ENCODE peak calls at places on chromosome 20, in eight cellular contexts. One of them, this sample, is unnamed.

GRCh38 chr20:13058666-13059389 is 50.1 kb downstream of the SPTLC3 start:
- DNase-seq in colonic mucosa: no peak
- DNase-seq in AG04450: no peak
- DNase-seq in HFFc6: no peak
- DNase-seq in lower leg skin: no peak
- DNase-seq in upper lobe of right lung: no peak
- DNase-seq in activated B cell treated with CpG ODN at 0.5 μM for 24 hours: no peak
- DNase-seq in lung: no peak
- DNase-seq in this sample: no peak

GRCh38 chr20:20353574-20353973 is 14.3 kb upstream of the INSM1 start:
- DNase-seq in upper lobe of right lung: no peak
- DNase-seq in lung: no peak
- DNase-seq in activated B cell treated with CpG ODN at 0.5 μM for 24 hours: no peak
- DNase-seq in lower leg skin: no peak
- DNase-seq in AG04450: no peak
- DNase-seq in HFFc6: no peak
- DNase-seq in colonic mucosa: no peak
- DNase-seq in this sample: no peak

GRCh38 chr20:46752639-46753235 is 43.3 kb downstream of the SLC2A10 start:
- DNase-seq in colonic mucosa: peak; percentile 58
- DNase-seq in lung: peak; percentile 52
- DNase-seq in upper lobe of right lung: peak; percentile 77
- DNase-seq in activated B cell treated with CpG ODN at 0.5 μM for 24 hours: no peak
- DNase-seq in lower leg skin: no peak
- DNase-seq in AG04450: no peak
- DNase-seq in HFFc6: peak; percentile 47
- DNase-seq in this sample: peak; percentile 17

GRCh38 chr20:36654506-36654905 is 8.5 kb upstream of the SLA2 start:
- DNase-seq in lower leg skin: peak; percentile 75
- DNase-seq in activated B cell treated with CpG ODN at 0.5 μM for 24 hours: no peak
- DNase-seq in lung: no peak
- DNase-seq in colonic mucosa: no peak
- DNase-seq in upper lobe of right lung: no peak
- DNase-seq in AG04450: no peak
- DNase-seq in HFFc6: no peak
- DNase-seq in this sample: no peak

GRCh38 chr20:44068780-44069191 is 118.2 kb downstream of the JPH2 start:
- DNase-seq in colonic mucosa: no peak
- DNase-seq in HFFc6: no peak
- DNase-seq in AG04450: no peak
- DNase-seq in lower leg skin: peak; percentile 58
- DNase-seq in upper lobe of right lung: peak; percentile 65
- DNase-seq in lung: no peak
- DNase-seq in activated B cell treated with CpG ODN at 0.5 μM for 24 hours: peak; percentile 17
- DNase-seq in this sample: no peak

GRCh38 chr20:37081717-37082289 is 14.0 kb downstream of the RBL1 start:
- DNase-seq in upper lobe of right lung: no peak
- DNase-seq in AG04450: no peak
- DNase-seq in lower leg skin: peak; percentile 53
- DNase-seq in HFFc6: no peak
- DNase-seq in lung: no peak
- DNase-seq in activated B cell treated with CpG ODN at 0.5 μM for 24 hours: no peak
- DNase-seq in colonic mucosa: no peak
- DNase-seq in this sample: no peak

GRCh38 chr20:53580376-53581111 is 13.1 kb downstream of the ZNF217 start:
- DNase-seq in HFFc6: no peak
- DNase-seq in lower leg skin: peak; percentile 62
- DNase-seq in activated B cell treated with CpG ODN at 0.5 μM for 24 hours: no peak
- DNase-seq in colonic mucosa: no peak
- DNase-seq in AG04450: no peak
- DNase-seq in upper lobe of right lung: no peak
- DNase-seq in lung: peak; percentile 27
- DNase-seq in this sample: no peak

GRCh38 chr20:48164566-48165400 is 379.5 kb upstream of the SULF2 start:
- DNase-seq in AG04450: no peak
- DNase-seq in lower leg skin: no peak
- DNase-seq in activated B cell treated with CpG ODN at 0.5 μM for 24 hours: no peak
- DNase-seq in HFFc6: no peak
- DNase-seq in colonic mucosa: no peak
- DNase-seq in upper lobe of right lung: no peak
- DNase-seq in lung: no peak
- DNase-seq in this sample: no peak

GRCh38 chr20:31836853-31837608 is 8.4 kb downstream of the FOXS1 start:
- DNase-seq in upper lobe of right lung: no peak
- DNase-seq in activated B cell treated with CpG ODN at 0.5 μM for 24 hours: no peak
- DNase-seq in lower leg skin: no peak
- DNase-seq in lung: no peak
- DNase-seq in colonic mucosa: no peak
- DNase-seq in AG04450: no peak
- DNase-seq in HFFc6: no peak
- DNase-seq in this sample: no peak

GRCh38 chr20:43987531-43987930 is 72.9 kb downstream of the TOX2 start:
- DNase-seq in activated B cell treated with CpG ODN at 0.5 μM for 24 hours: no peak
- DNase-seq in upper lobe of right lung: no peak
- DNase-seq in HFFc6: no peak
- DNase-seq in colonic mucosa: no peak
- DNase-seq in AG04450: no peak
- DNase-seq in lung: no peak
- DNase-seq in lower leg skin: peak; percentile 28
- DNase-seq in this sample: no peak

GRCh38 chr20:62088258-62089127 is 22.8 kb upstream of the TAF4 start:
- DNase-seq in upper lobe of right lung: no peak
- DNase-seq in colonic mucosa: no peak
- DNase-seq in lung: no peak
- DNase-seq in lower leg skin: no peak
- DNase-seq in activated B cell treated with CpG ODN at 0.5 μM for 24 hours: no peak
- DNase-seq in HFFc6: peak; percentile 92
- DNase-seq in AG04450: peak; percentile 84
- DNase-seq in this sample: peak; percentile 40

GRCh38 chr20:36275441-36276189 is 30.5 kb upstream of the DLGAP4 start:
- DNase-seq in activated B cell treated with CpG ODN at 0.5 μM for 24 hours: no peak
- DNase-seq in lower leg skin: peak; percentile 42
- DNase-seq in colonic mucosa: no peak
- DNase-seq in AG04450: no peak
- DNase-seq in lung: no peak
- DNase-seq in upper lobe of right lung: peak; percentile 40
- DNase-seq in HFFc6: no peak
- DNase-seq in this sample: no peak

GRCh38 chr20:63009988-63010769 is 3.4 kb upstream of the BHLHE23 start:
- DNase-seq in upper lobe of right lung: no peak
- DNase-seq in colonic mucosa: peak; percentile 23
- DNase-seq in lower leg skin: no peak
- DNase-seq in HFFc6: no peak
- DNase-seq in activated B cell treated with CpG ODN at 0.5 μM for 24 hours: no peak
- DNase-seq in lung: no peak
- DNase-seq in AG04450: no peak
- DNase-seq in this sample: no peak

GRCh38 chr20:11056414-11056813 is 382.6 kb upstream of the JAG1 start:
- DNase-seq in activated B cell treated with CpG ODN at 0.5 μM for 24 hours: no peak
- DNase-seq in HFFc6: no peak
- DNase-seq in colonic mucosa: no peak
- DNase-seq in lung: no peak
- DNase-seq in lower leg skin: no peak
- DNase-seq in AG04450: no peak
- DNase-seq in upper lobe of right lung: no peak
- DNase-seq in this sample: no peak

GRCh38 chr20:46221271-46221670 is 87.0 kb downstream of the CDH22 start:
- DNase-seq in lower leg skin: no peak
- DNase-seq in HFFc6: no peak
- DNase-seq in upper lobe of right lung: no peak
- DNase-seq in AG04450: no peak
- DNase-seq in colonic mucosa: no peak
- DNase-seq in activated B cell treated with CpG ODN at 0.5 μM for 24 hours: no peak
- DNase-seq in lung: no peak
- DNase-seq in this sample: peak; percentile 61

GRCh38 chr20:23636182-23636907 is 1.4 kb downstream of the CST3 start:
- DNase-seq in lung: no peak
- DNase-seq in AG04450: no peak
- DNase-seq in colonic mucosa: no peak
- DNase-seq in activated B cell treated with CpG ODN at 0.5 μM for 24 hours: no peak
- DNase-seq in upper lobe of right lung: no peak
- DNase-seq in lower leg skin: no peak
- DNase-seq in HFFc6: no peak
- DNase-seq in this sample: peak; percentile 82
- TF ChIP-seq CTCF in lung: no peak
- TF ChIP-seq CTCF in AG04450: no peak
- TF ChIP-seq CTCF in colonic mucosa: no peak
- TF ChIP-seq CTCF in activated B cell treated with CpG ODN at 0.5 μM for 24 hours: no peak
- TF ChIP-seq CTCF in upper lobe of right lung: no peak
- TF ChIP-seq CTCF in lower leg skin: no peak
- TF ChIP-seq CTCF in HFFc6: no peak
- TF ChIP-seq CTCF in this sample: no peak

GRCh38 chr20:1737134-1737533 is 79.6 kb upstream of the SIRPG start:
- DNase-seq in lower leg skin: no peak
- DNase-seq in colonic mucosa: no peak
- DNase-seq in HFFc6: no peak
- DNase-seq in activated B cell treated with CpG ODN at 0.5 μM for 24 hours: no peak
- DNase-seq in AG04450: no peak
- DNase-seq in upper lobe of right lung: no peak
- DNase-seq in lung: no peak
- DNase-seq in this sample: no peak

GRCh38 chr20:1735417-1736089 is 78.0 kb upstream of the SIRPG start:
- DNase-seq in colonic mucosa: no peak
- DNase-seq in upper lobe of right lung: no peak
- DNase-seq in HFFc6: no peak
- DNase-seq in lung: no peak
- DNase-seq in AG04450: no peak
- DNase-seq in activated B cell treated with CpG ODN at 0.5 μM for 24 hours: no peak
- DNase-seq in lower leg skin: no peak
- DNase-seq in this sample: no peak

DNA sequence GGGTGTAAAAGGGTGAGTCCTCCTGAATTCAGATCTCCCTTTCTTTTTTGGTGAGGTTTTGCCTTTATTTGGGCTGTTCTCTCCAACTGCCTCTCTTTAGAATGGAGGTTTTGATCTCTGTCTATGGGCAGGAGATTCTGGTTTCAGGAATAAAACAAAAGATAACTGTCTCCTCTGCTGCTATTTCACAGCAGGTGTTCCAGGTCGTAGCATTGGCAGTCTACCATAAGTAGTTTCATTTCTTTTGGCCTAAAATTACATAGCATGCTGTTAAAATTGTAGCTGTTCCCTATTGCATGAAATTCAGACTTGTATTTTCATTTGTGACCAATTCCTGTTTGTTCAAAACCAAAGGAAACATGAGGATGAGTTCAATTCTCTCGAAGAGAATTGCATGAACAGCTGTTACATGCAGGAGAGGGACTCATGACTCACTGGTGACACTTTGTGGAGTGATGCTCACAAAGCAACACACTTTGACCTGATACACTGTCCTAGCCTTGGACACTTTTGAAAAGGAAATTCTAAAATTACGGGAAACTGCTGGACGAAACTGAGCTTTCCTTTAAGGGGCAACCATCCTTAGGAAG is 76.8 kb upstream of the SIRPG start:
- DNase-seq in colonic mucosa: no peak
- DNase-seq in lung: no peak
- DNase-seq in upper lobe of right lung: no peak
- DNase-seq in lower leg skin: no peak
- DNase-seq in activated B cell treated with CpG ODN at 0.5 μM for 24 hours: no peak
- DNase-seq in AG04450: no peak
- DNase-seq in HFFc6: peak; percentile 34
- DNase-seq in this sample: no peak
- TF ChIP-seq CTCF in colonic mucosa: no peak
- TF ChIP-seq CTCF in lung: no peak
- TF ChIP-seq CTCF in upper lobe of right lung: peak; percentile 30
- TF ChIP-seq CTCF in lower leg skin: no peak
- TF ChIP-seq CTCF in activated B cell treated with CpG ODN at 0.5 μM for 24 hours: no peak
- TF ChIP-seq CTCF in AG04450: no peak
- TF ChIP-seq CTCF in HFFc6: peak; percentile 33
- TF ChIP-seq CTCF in this sample: no peak

GRCh38 chr20:34022154-34022842 is 28.6 kb downstream of the RALY start:
- DNase-seq in upper lobe of right lung: no peak
- DNase-seq in activated B cell treated with CpG ODN at 0.5 μM for 24 hours: no peak
- DNase-seq in AG04450: no peak
- DNase-seq in colonic mucosa: no peak
- DNase-seq in HFFc6: peak; percentile 23
- DNase-seq in lower leg skin: no peak
- DNase-seq in lung: no peak
- DNase-seq in this sample: no peak
- TF ChIP-seq CTCF in upper lobe of right lung: peak; percentile 15
- TF ChIP-seq CTCF in activated B cell treated with CpG ODN at 0.5 μM for 24 hours: no peak
- TF ChIP-seq CTCF in AG04450: peak; percentile 39
- TF ChIP-seq CTCF in colonic mucosa: no peak
- TF ChIP-seq CTCF in HFFc6: peak; percentile 70
- TF ChIP-seq CTCF in lower leg skin: no peak
- TF ChIP-seq CTCF in lung: no peak
- TF ChIP-seq CTCF in this sample: no peak

DNA sequence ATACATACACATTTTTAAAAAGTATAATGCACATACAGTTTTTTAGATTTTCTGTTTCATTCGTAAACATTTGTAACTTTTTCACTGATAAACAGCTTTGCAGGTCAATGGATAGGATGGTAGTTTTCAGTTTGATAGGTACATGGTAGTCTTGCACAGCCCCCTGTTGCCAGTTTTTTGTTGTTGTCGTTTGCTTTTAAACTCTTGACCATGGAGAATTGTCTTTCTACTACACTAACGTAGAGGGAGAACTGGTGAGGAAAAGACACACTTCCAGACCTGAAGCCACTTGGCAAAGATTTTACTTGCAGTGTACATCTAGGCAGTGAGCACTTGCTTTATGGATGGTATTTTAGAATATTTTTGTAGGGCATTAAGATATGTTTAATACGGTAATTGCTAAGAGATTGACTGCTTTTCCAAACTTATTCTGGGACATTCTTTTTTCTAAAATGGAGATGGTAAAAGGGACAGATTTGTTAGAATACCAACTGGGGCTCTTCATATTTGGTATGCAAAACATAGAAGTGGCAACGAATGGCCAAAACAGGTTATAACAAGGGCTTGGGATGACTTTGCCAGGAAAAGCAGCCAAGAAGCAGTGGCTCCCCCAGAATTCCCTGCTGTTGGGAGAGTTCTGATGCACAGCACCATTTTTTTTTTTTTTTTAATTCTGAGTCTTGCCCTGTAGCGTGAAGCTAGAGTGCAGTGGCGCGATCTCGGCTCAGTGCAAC is 1.5 kb downstream of the PYGB start:
- DNase-seq in colonic mucosa: peak; percentile 20
- DNase-seq in upper lobe of right lung: no peak
- DNase-seq in activated B cell treated with CpG ODN at 0.5 μM for 24 hours: no peak
- DNase-seq in lung: no peak
- DNase-seq in lower leg skin: peak; percentile 5
- DNase-seq in HFFc6: no peak
- DNase-seq in AG04450: no peak
- DNase-seq in this sample: no peak
- TF ChIP-seq CTCF in colonic mucosa: no peak
- TF ChIP-seq CTCF in upper lobe of right lung: no peak
- TF ChIP-seq CTCF in activated B cell treated with CpG ODN at 0.5 μM for 24 hours: no peak
- TF ChIP-seq CTCF in lung: no peak
- TF ChIP-seq CTCF in lower leg skin: no peak
- TF ChIP-seq CTCF in HFFc6: no peak
- TF ChIP-seq CTCF in AG04450: no peak
- TF ChIP-seq CTCF in this sample: no peak